ENCODE peak calls at places on chromosome 10, in six cellular contexts. Q is colonic mucosa, Z is heart left ventricle, L is right cardiac atrium, U is neuronal stem cell, E is right lobe of liver. G is an unnamed sample. For H3K9me3, the result is how much of the 10 kb centered on the place peaks cover.

GRCh38 chr10:71293446-71294090 is 25.5 kb upstream of the SLC29A3 start:
- DNase-seq in Q (peak), Z (peak), L (no peak), U (no peak), E (no peak), G (no peak)

GRCh38 chr10:107733731-107734130 is 569.2 kb upstream of the SORCS1 start:
- DNase-seq in Q (no peak), Z (no peak), L (no peak), U (no peak), E (no peak), G (no peak)

GRCh38 chr10:79258894-79259293 is 88.4 kb upstream of the PPIF start:
- DNase-seq in Q (no peak), Z (no peak), L (no peak), U (no peak), E (no peak), G (no peak)

GRCh38 chr10:77872151-77872946 is 54.2 kb downstream of the DLG5 start:
- DNase-seq in Q (no peak), Z (no peak), L (peak), U (no peak), E (no peak), G (no peak)

GRCh38 chr10:89466599-89467035 is 52.2 kb downstream of the IFIT5 start:
- DNase-seq in Q (no peak), Z (no peak), L (no peak), U (no peak), E (no peak), G (no peak)

GRCh38 chr10:4018054-4018511 is 233.1 kb upstream of the KLF6 start:
- DNase-seq in Q (no peak), Z (no peak), L (no peak), U (no peak), E (no peak), G (no peak)

GRCh38 chr10:23917251-23917908 is 291.6 kb upstream of the KIAA1217 start:
- DNase-seq in Q (no peak), Z (no peak), L (no peak), U (no peak), E (no peak), G (no peak)

GRCh38 chr10:122154034-122154732 is 116.9 kb upstream of the BTBD16 start:
- DNase-seq in Q (no peak), Z (no peak), L (no peak), U (no peak), E (no peak), G (no peak)

GRCh38 chr10:121734517-121735137 is 136.4 kb upstream of the FGFR2 start:
- DNase-seq in Q (no peak), Z (no peak), L (peak), U (no peak), E (no peak), G (no peak)

GRCh38 chr10:118763202-118763988 is 8.6 kb upstream of the CACUL1 start:
- DNase-seq in Q (no peak), Z (no peak), L (no peak), U (no peak), E (peak), G (no peak)

GRCh38 chr10:69451784-69452251 is 553 bp downstream of the TSPAN15 start:
- DNase-seq in Q (peak), Z (no peak), L (no peak), U (no peak), E (no peak), G (no peak)

GRCh38 chr10:31947144-31947926 is 18.7 kb upstream of the ARHGAP12 start:
- DNase-seq in Q (peak), Z (no peak), L (no peak), U (no peak), E (no peak), G (no peak)

GRCh38 chr10:74841265-74841973 is 15.0 kb downstream of the KAT6B start:
- DNase-seq in Q (no peak), Z (no peak), L (peak), U (no peak), E (no peak), G (no peak)

GRCh38 chr10:69057951-69058297 is 30.0 kb upstream of the SRGN start:
- DNase-seq in Q (no peak), Z (no peak), L (no peak), U (no peak), E (no peak), G (no peak)

GRCh38 chr10:126561499-126562208 is 108.8 kb downstream of the C10orf90 start:
- DNase-seq in Q (no peak), Z (no peak), L (no peak), U (no peak), E (no peak), G (no peak)

GRCh38 chr10:72333111-72334012 is 21.4 kb downstream of the DNAJB12 start:
- DNase-seq in Q (no peak), Z (peak), L (no peak), U (no peak), E (no peak), G (no peak)
- H3K9me3 ChIP-seq in Q (under half), Z (under half), L (under half), U (under half), E (under half), G (under half)

GRCh38 chr10:13788701-13789447 is 202.1 kb downstream of the PRPF18 start:
- DNase-seq in Q (no peak), Z (no peak), L (peak), U (no peak), E (no peak), G (no peak)
- H3K9me3 ChIP-seq in Q (under half), Z (under half), L (under half), U (under half), E (under half), G (under half)

DNA sequence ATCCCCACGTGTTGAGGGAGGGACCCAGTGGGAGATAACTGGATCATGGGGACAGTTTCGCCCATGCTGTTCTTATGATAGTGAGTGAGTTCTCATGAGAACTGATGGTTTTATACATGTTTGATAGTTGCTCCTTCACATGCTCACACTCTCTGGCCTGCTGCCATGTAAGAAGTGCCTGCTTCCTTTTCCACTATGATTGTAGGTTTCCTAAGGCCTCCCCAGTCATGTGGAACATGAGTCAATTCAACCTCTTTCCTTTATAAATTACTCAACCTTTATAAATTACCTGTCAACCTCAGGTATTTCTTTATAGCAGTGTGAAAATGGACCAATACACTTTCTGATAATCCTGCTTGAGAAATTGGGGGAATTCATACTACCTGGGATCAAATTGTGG is 80.2 kb downstream of the ZNF37A start:
- DNase-seq in Q (no peak), Z (no peak), L (no peak), U (no peak), E (no peak), G (no peak)
- H3K9me3 ChIP-seq in Q (under half), Z (under half), L (under half), U (under half), E (under half), G (under half)

GRCh38 chr10:130770018-130770630 is 541.4 kb downstream of the TCERG1L start:
- DNase-seq in Q (no peak), Z (no peak), L (no peak), U (no peak), E (no peak), G (no peak)
- H3K9me3 ChIP-seq in Q (under half), Z (under half), L (under half), U (under half), E (under half), G (under half)

DNA sequence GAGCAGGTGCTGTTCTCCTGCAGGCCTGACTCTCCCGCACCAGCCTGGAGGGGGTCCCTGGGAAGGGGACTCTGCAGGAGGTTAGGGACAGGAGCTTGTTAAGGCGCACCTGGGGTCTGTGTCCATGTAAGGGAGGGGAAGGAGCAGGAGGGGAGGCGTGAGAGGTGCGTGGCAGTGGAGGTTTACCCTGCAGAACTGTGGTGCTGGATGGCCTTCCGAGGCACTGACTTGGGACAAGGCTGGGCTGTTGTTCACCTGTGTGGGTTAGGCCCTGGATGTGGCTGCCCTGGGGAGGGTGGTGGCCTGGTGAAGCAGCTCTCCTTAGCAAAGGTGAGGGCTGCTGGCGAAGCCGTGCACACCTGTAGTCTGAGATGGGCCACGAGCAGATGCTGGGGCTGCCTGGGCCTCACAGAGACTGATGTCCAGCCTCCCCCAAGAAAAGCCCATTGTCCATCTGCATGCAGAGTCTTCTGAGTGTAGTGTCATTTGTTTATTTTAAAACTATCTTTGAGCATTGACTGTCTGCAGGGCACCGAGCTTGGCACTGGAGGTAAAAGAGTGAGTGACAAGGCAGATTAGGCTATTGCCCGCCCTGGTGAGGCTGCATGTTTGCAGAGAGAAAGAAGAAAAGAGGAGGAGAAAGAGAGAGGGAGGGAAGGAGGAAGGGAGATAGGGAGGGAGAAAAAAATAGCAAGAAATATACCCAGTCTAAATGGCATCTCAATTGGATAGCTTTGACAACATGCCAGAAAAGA is 225.3 kb downstream of the GLRX3 start:
- DNase-seq in Q (no peak), Z (no peak), L (no peak), U (no peak), E (peak), G (no peak)
- H3K9me3 ChIP-seq in Q (under half), Z (under half), L (under half), U (under half), E (under half), G (under half)

DNA sequence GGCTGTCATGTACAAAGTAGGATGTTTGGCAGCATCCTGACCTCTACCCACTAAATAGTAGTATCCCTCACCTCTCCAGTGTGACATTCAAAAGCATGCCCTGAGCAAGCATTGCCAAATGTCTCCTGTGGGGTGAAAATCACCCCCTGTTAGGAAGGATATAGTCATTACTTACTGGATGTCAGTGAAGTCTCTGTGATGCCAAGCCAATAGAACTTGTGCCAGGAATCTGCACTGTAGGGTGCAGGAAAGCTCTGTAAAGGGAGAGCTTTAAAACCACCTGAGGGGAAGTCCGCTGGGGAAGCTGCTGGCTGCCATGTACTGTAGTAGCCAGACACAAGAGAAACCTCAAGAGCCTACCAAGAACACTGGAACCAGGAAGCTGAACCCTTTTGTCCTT is 170.7 kb upstream of the DKK1 start:
- DNase-seq in Q (no peak), Z (no peak), L (no peak), U (no peak), E (no peak), G (no peak)
- H3K9me3 ChIP-seq in Q (under half), Z (under half), L (under half), U (under half), E (under half), G (under half)

GRCh38 chr10:43645866-43646265 is 2.8 kb downstream of the ZNF32 start:
- DNase-seq in Q (no peak), Z (no peak), L (no peak), U (no peak), E (no peak), G (no peak)
- H3K9me3 ChIP-seq in Q (under half), Z (half or more), L (under half), U (half or more), E (under half), G (under half)

GRCh38 chr10:73075829-73076228 is 20.8 kb downstream of the P4HA1 start:
- DNase-seq in Q (no peak), Z (no peak), L (no peak), U (no peak), E (no peak), G (no peak)
- H3K9me3 ChIP-seq in Q (under half), Z (under half), L (under half), U (under half), E (under half), G (under half)

DNA sequence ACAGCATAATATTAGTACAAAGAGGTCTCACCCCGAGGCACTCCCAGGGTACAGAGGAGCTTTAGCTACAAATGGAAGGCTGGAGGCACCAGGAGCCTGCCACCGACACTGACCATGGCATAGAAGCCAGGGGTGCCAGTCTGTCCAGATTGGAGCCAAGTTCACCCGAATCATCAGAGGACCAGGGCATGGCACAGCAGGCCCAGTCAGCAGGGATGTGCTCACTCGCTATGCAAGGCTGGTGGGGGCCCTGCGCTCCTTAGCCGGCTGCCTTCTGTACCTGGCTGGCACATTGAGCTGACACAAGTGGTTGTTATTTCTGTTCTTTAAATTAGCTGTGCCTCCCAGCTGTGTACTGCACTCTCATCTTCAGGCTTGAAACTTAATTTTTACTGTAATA is 149.3 kb downstream of the TCERG1L start:
- DNase-seq in Q (no peak), Z (no peak), L (no peak), U (no peak), E (no peak), G (no peak)
- H3K9me3 ChIP-seq in Q (under half), Z (under half), L (under half), U (under half), E (under half), G (under half)

G was measured in T-helper 17 cell.